ENCODE peak calls at places on chromosomes 16 and 17, in four cellular contexts. L is CD4-positive, alpha-beta T cell; T is GM10248; B is neural crest cell. W is an unnamed sample.

GRCh38 chr16:53744449-53744848 is 40.5 kb downstream of the FTO start:
- DNase-seq in L (peak), T (peak), B (no peak), W (no peak)

GRCh38 chr17:27376637-27377547 is 79.4 kb upstream of the KSR1 start:
- DNase-seq in L (no peak), T (no peak), B (no peak), W (no peak)

GRCh38 chr16:12706628-12707027 is 97.1 kb downstream of the CPPED1 start:
- DNase-seq in L (no peak), T (no peak), B (no peak), W (no peak)

GRCh38 chr17:35350493-35350892 is 22.9 kb downstream of the SLFN11 start:
- DNase-seq in L (no peak), T (no peak), B (no peak), W (no peak)

GRCh38 chr17:82239926-82240505 is 11.2 kb downstream of the SLC16A3 start:
- DNase-seq in L (no peak), T (no peak), B (no peak), W (no peak)

GRCh38 chr17:71899317-71899716 is 221.5 kb upstream of the SOX9 start:
- DNase-seq in L (no peak), T (no peak), B (no peak), W (no peak)

GRCh38 chr17:33778505-33779398 is 476.3 kb upstream of the CCL2 start:
- DNase-seq in L (peak), T (peak), B (peak), W (peak)

GRCh38 chr17:75664099-75664549 is 2.8 kb downstream of the RECQL5 start:
- DNase-seq in L (no peak), T (peak), B (no peak), W (no peak)

GRCh38 chr17:71553381-71553780 is 567.4 kb upstream of the SOX9 start:
- DNase-seq in L (no peak), T (no peak), B (no peak), W (no peak)

GRCh38 chr17:38403491-38403890 is 24.8 kb upstream of the ARHGAP23 start:
- DNase-seq in L (no peak), T (no peak), B (no peak), W (no peak)

GRCh38 chr17:38404174-38404943 is 23.9 kb upstream of the ARHGAP23 start:
- DNase-seq in L (no peak), T (no peak), B (no peak), W (no peak)

GRCh38 chr17:38400286-38400685 is 28.0 kb upstream of the ARHGAP23 start:
- DNase-seq in L (no peak), T (no peak), B (no peak), W (no peak)

GRCh38 chr17:38401459-38401858 is 26.8 kb upstream of the ARHGAP23 start:
- DNase-seq in L (no peak), T (no peak), B (no peak), W (no peak)

GRCh38 chr17:38402897-38403296 is 25.4 kb upstream of the ARHGAP23 start:
- DNase-seq in L (no peak), T (no peak), B (no peak), W (no peak)
- TF ChIP-seq CTCF in L (no peak), T (peak), B (no peak), W (no peak)

DNA sequence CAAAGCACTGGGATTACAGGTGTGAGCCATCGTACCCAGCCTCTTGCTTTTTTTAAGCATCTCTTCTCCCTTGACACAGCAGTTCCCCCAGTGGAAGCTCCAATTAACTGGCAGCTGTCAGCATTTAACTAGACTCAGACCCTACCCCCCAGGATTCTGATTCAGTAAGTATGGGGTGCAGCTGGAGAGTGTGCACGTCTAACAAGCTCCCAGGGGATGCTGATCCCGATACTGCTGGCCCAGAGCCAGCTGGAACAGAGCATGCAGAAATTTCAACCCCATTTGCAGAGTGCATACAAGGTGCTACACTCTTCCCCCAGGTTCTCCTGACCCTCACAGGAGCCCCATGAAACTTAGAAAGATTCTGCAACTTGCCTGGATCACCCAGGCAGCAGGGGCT is 27.7 kb upstream of the BCO1 start:
- DNase-seq in L (no peak), T (no peak), B (no peak), W (no peak)
- TF ChIP-seq CTCF in L (no peak), T (no peak), B (no peak), W (no peak)

GRCh38 chr17:4897198-4897657 is 2.1 kb upstream of the C17orf107 start:
- DNase-seq in L (no peak), T (no peak), B (no peak), W (no peak)
- TF ChIP-seq CTCF in L (no peak), T (no peak), B (no peak), W (no peak)

GRCh38 chr16:52068447-52069074 is 478.4 kb downstream of the TOX3 start:
- DNase-seq in L (no peak), T (no peak), B (peak), W (no peak)
- TF ChIP-seq CTCF in L (no peak), T (no peak), B (peak), W (no peak)